ENCODE peak calls at places on chromosomes 12 and 14, in seven cellular contexts. N, T, Y, F, L, M and P are unnamed samples.

GRCh38 chr14:77065851-77066554 is 32.1 kb upstream of the CIPC start:
- DNase-seq in L (no peak), F (no peak), T (no peak), Y (no peak), N (no peak), M (no peak), P (no peak)

GRCh38 chr12:51625370-51625769 is 34.3 kb downstream of the SCN8A start:
- DNase-seq in L (no peak), Y (no peak), T (no peak), F (no peak), N (no peak), M (no peak), P (no peak)

GRCh38 chr12:1220127-1221092 is 229.4 kb downstream of the ERC1 start:
- DNase-seq in F (no peak), M (no peak), Y (no peak), T (no peak), N (no peak), L (no peak), P (no peak)

GRCh38 chr12:3968523-3968922 is 95.3 kb upstream of the PARP11 start:
- DNase-seq in N (no peak), L (no peak), M (no peak), Y (no peak), T (no peak), F (no peak), P (no peak)

GRCh38 chr12:31589896-31590729 is 823 bp downstream of the DENND5B start:
- DNase-seq in M (peak; percentile 18), T (peak; percentile 49), N (peak; percentile 62), L (peak; percentile 85), F (no peak), Y (peak; percentile 84), P (peak; percentile 79)

GRCh38 chr12:24911284-24911791 is 37.6 kb downstream of the BCAT1 start:
- DNase-seq in M (no peak), F (peak; percentile 76), N (no peak), Y (no peak), T (peak; percentile 91), L (no peak), P (peak; percentile 90)

GRCh38 chr12:121776190-121777098 is 17.0 kb downstream of the RHOF start:
- DNase-seq in M (peak; percentile 95), N (peak; percentile 92), F (no peak), L (peak; percentile 97), T (no peak), Y (peak; percentile 91), P (peak; percentile 65)

GRCh38 chr12:45050751-45051489 is at the start of gene DBX2:
- DNase-seq in F (no peak), M (no peak), T (no peak), L (peak; percentile 71), Y (peak; percentile 51), N (peak; percentile 29), P (no peak)

GRCh38 chr12:88310069-88310468 is 168.0 kb downstream of the TMTC3 start:
- DNase-seq in M (no peak), N (no peak), Y (peak; percentile 51), T (peak; percentile 73), F (peak; percentile 62), L (no peak), P (peak; percentile 81)

GRCh38 chr14:80456200-80456599 is 244.9 kb upstream of the DIO2 start:
- DNase-seq in M (no peak), F (no peak), T (peak; percentile 61), Y (no peak), L (no peak), N (no peak), P (peak; percentile 39)

GRCh38 chr12:6030081-6030480 is 85.0 kb upstream of the ANO2 start:
- DNase-seq in M (no peak), N (no peak), T (no peak), L (peak; percentile 8), Y (no peak), F (no peak), P (no peak)

GRCh38 chr14:24984846-24985589 is 64.9 kb downstream of the STXBP6 start:
- DNase-seq in L (no peak), M (no peak), F (no peak), N (no peak), Y (no peak), T (no peak), P (no peak)

GRCh38 chr12:22287056-22287455 is 47.5 kb downstream of the ST8SIA1 start:
- DNase-seq in F (no peak), M (no peak), N (no peak), L (no peak), T (no peak), Y (no peak), P (peak; percentile 14)

GRCh38 chr12:18430425-18431048 is 169.2 kb downstream of the PIK3C2G start:
- DNase-seq in M (no peak), T (peak; percentile 25), N (no peak), L (peak; percentile 27), Y (no peak), F (no peak), P (peak; percentile 71)

GRCh38 chr14:49970474-49971147 is 77.7 kb downstream of the ARF6 start:
- DNase-seq in Y (no peak), N (no peak), M (no peak), F (no peak), T (peak; percentile 56), L (no peak), P (peak; percentile 64)

GRCh38 chr14:70664698-70665447 is 23.2 kb downstream of the TTC9 start:
- DNase-seq in F (no peak), T (no peak), M (no peak), N (no peak), L (no peak), Y (no peak), P (no peak)

GRCh38 chr12:114848661-114849060 is 164.7 kb upstream of the TBX3 start:
- DNase-seq in T (peak; percentile 55), F (peak; percentile 58), M (no peak), L (no peak), Y (no peak), N (no peak), P (peak; percentile 87)

GRCh38 chr12:26748741-26749431 is 84.1 kb downstream of the ITPR2 start:
- DNase-seq in Y (no peak), T (peak; percentile 78), L (no peak), M (no peak), F (no peak), N (no peak), P (peak; percentile 41)

GRCh38 chr12:47946413-47947107 is 16.8 kb upstream of the TMEM106C start:
- DNase-seq in T (peak; percentile 9), Y (no peak), M (no peak), L (peak; percentile 63), N (peak; percentile 66), F (no peak), P (peak; percentile 46)

GRCh38 chr12:5758347-5758746 is 186.7 kb downstream of the ANO2 start:
- DNase-seq in M (no peak), L (no peak), N (no peak), Y (no peak), F (no peak), T (no peak), P (no peak)

GRCh38 chr12:5154091-5154490 is 110.4 kb downstream of the KCNA5 start:
- DNase-seq in M (no peak), Y (no peak), F (no peak), N (no peak), L (peak; percentile 70), T (no peak), P (no peak)

GRCh38 chr12:1668833-1669543 is 21.9 kb upstream of the ADIPOR2 start:
- DNase-seq in T (no peak), N (peak; percentile 75), L (no peak), Y (peak; percentile 74), F (no peak), M (no peak), P (peak; percentile 83)

GRCh38 chr12:87425942-87426554 is 603.2 kb downstream of the C12orf50 start:
- DNase-seq in F (no peak), Y (no peak), L (no peak), T (peak; percentile 22), M (no peak), N (no peak), P (no peak)

GRCh38 chr14:105165134-105165704 is 3.4 kb downstream of the JAG2 start:
- DNase-seq in Y (no peak), L (no peak), T (no peak), M (no peak), N (no peak), F (no peak), P (no peak)

GRCh38 chr14:74698894-74699293 is 14.0 kb downstream of the AREL1 start:
- DNase-seq in L (no peak), T (no peak), F (no peak), Y (no peak), N (no peak), M (no peak), P (no peak)
- H3K36me3 ChIP-seq in L (no peaks in the 10 kb centered on the region), T (no peaks in the 10 kb centered on the region), F (no peaks in the 10 kb centered on the region), Y (no peaks in the 10 kb centered on the region), N (no peaks in the 10 kb centered on the region), M (peaks cover 8% of the 10 kb centered on the region), P (peaks cover 6% of the 10 kb centered on the region)

GRCh38 chr14:95428557-95428956 is 87.9 kb downstream of the SYNE3 start:
- DNase-seq in Y (no peak), F (no peak), M (no peak), L (no peak), T (no peak), N (no peak), P (no peak)

GRCh38 chr14:95433094-95433478 is 83.4 kb downstream of the SYNE3 start:
- DNase-seq in Y (no peak), L (no peak), M (no peak), N (no peak), F (no peak), T (no peak), P (no peak)

GRCh38 chr14:95431199-95432145 is 85.0 kb downstream of the SYNE3 start:
- DNase-seq in F (no peak), T (peak; percentile 4), Y (no peak), M (no peak), L (peak; percentile 73), N (no peak), P (peak; percentile 16)

GRCh38 chr14:95434161-95434560 is 82.3 kb downstream of the SYNE3 start:
- DNase-seq in M (no peak), F (no peak), L (no peak), N (no peak), T (no peak), Y (no peak), P (no peak)

GRCh38 chr14:95432152-95433093 is 84.0 kb downstream of the SYNE3 start:
- DNase-seq in L (peak; percentile 92), N (no peak), F (no peak), Y (peak; percentile 73), T (no peak), M (no peak), P (peak; percentile 33)
- H3K36me3 ChIP-seq in L (no peaks in the 10 kb centered on the region), N (peaks cover 82% of the 10 kb centered on the region), F (peaks cover 7% of the 10 kb centered on the region), Y (no peaks in the 10 kb centered on the region), T (no peaks in the 10 kb centered on the region), M (peaks cover 54% of the 10 kb centered on the region), P (peaks cover 94% of the 10 kb centered on the region)

GRCh38 chr14:55389330-55389729 is 22.3 kb downstream of the ATG14 start:
- DNase-seq in N (no peak), Y (no peak), M (no peak), T (peak; percentile 84), F (peak; percentile 84), L (no peak), P (peak; percentile 84)
- H3K36me3 ChIP-seq in N (peaks cover 68% of the 10 kb centered on the region), Y (no peaks in the 10 kb centered on the region), M (peaks cover 22% of the 10 kb centered on the region), T (peaks cover 3% of the 10 kb centered on the region), F (peaks cover 5% of the 10 kb centered on the region), L (no peaks in the 10 kb centered on the region), P (peaks cover 68% of the 10 kb centered on the region)

DNA sequence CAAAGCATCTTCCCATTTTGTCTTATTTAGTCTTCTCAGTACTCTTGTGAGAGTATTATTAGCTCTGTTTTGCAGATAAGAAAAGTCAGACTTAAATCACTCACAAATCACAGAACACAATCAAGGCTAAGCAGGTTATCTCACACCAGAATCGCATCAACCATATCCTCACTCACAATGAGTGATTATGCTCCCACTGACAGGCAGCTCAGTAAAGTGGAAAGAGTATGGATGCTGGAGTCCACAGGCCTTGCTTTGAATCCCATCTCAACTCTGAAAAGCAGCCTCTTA is 43.1 kb downstream of the TTC7B start:
- DNase-seq in L (no peak), Y (no peak), F (no peak), T (no peak), N (no peak), M (no peak), P (no peak)
- H3K36me3 ChIP-seq in L (no peaks in the 10 kb centered on the region), Y (peaks cover 3% of the 10 kb centered on the region), F (no peaks in the 10 kb centered on the region), T (peaks cover 6% of the 10 kb centered on the region), N (peaks cover 16% of the 10 kb centered on the region), M (no peaks in the 10 kb centered on the region), P (peaks cover 62% of the 10 kb centered on the region)